ENCODE peak calls at places on chromosome 16, in four cellular contexts. Q, U, G and L are unnamed samples.

GRCh38 chr16:57807252-57807967 is 5.1 kb upstream of the KIFC3 start:
- DNase-seq in Q (no peak), U (no peak), G (no peak), L (no peak)

GRCh38 chr16:57711993-57712392 is 17.4 kb downstream of the DRC7 start:
- DNase-seq in U (no peak), Q (no peak), G (no peak), L (no peak)

GRCh38 chr16:22373662-22374310 is 633 bp downstream of the CDR2 start:
- DNase-seq in U (peak), G (peak), Q (no peak), L (peak)

GRCh38 chr16:27475561-27475960 is 73.6 kb downstream of the IL21R start:
- DNase-seq in Q (peak), U (no peak), G (no peak), L (peak)

GRCh38 chr16:89069920-89070319 is 23.7 kb upstream of the ACSF3 start:
- DNase-seq in G (no peak), U (no peak), Q (no peak), L (no peak)

GRCh38 chr16:66544358-66544757 is 5.6 kb downstream of the TK2 start:
- DNase-seq in G (no peak), Q (no peak), U (no peak), L (no peak)

GRCh38 chr16:71840052-71840451 is 5.7 kb upstream of the ATXN1L start:
- DNase-seq in G (no peak), U (no peak), Q (no peak), L (peak)

GRCh38 chr16:84579936-84580335 is 37.9 kb downstream of the COTL1 start:
- DNase-seq in G (no peak), U (no peak), Q (no peak), L (no peak)

GRCh38 chr16:59021751-59022150 is 287.6 kb upstream of the GOT2 start:
- DNase-seq in U (no peak), G (no peak), Q (peak), L (no peak)

GRCh38 chr16:88320947-88321634 is 61.7 kb upstream of the ZNF469 start:
- DNase-seq in Q (no peak), G (no peak), U (no peak), L (no peak)

GRCh38 chr16:48950184-48950583 is 331.5 kb downstream of the CBLN1 start:
- DNase-seq in G (no peak), U (no peak), Q (no peak), L (no peak)

GRCh38 chr16:23410176-23410575 is 42.8 kb downstream of the COG7 start:
- DNase-seq in U (no peak), G (peak), Q (no peak), L (peak)

GRCh38 chr16:30761427-30761927 is 385 bp downstream of the CFAP119 start:
- DNase-seq in U (peak), Q (no peak), G (peak), L (peak)

GRCh38 chr16:600781-601180 is 10.9 kb downstream of the RAB40C start:
- DNase-seq in G (peak), U (no peak), Q (no peak), L (no peak)

GRCh38 chr16:28910046-28911031 is 14.7 kb downstream of the RABEP2 start:
- DNase-seq in Q (no peak), U (no peak), G (no peak), L (no peak)

GRCh38 chr16:19410435-19411153 is 7.1 kb upstream of the TMC5 start:
- DNase-seq in U (no peak), G (peak), Q (no peak), L (peak)

GRCh38 chr16:82031116-82032084 is 3.7 kb upstream of the HSD17B2 start:
- DNase-seq in G (peak), U (no peak), Q (no peak), L (peak)

GRCh38 chr16:74896389-74897370 is 88.2 kb downstream of the WDR59 start:
- DNase-seq in U (no peak), G (no peak), Q (peak), L (peak)

GRCh38 chr16:66309-67182 is 5.9 kb downstream of the RHBDF1 start:
- DNase-seq in G (no peak), U (no peak), Q (no peak), L (no peak)

GRCh38 chr16:15597822-15598647 is 44.9 kb downstream of the MARF1 start:
- DNase-seq in U (no peak), Q (no peak), G (no peak), L (no peak)

GRCh38 chr16:56245197-56245596 is 53.9 kb downstream of the GNAO1 start:
- DNase-seq in Q (no peak), G (no peak), U (no peak), L (peak)

GRCh38 chr16:50830698-50831097 is 88.8 kb downstream of the CYLD start:
- DNase-seq in Q (no peak), U (no peak), G (no peak), L (no peak)

GRCh38 chr16:65975049-65975708 is 391.3 kb upstream of the CDH5 start:
- DNase-seq in U (no peak), G (peak), Q (peak), L (peak)